ENCODE peak calls at places on chromosomes 3 and 15, in seven cellular contexts. R, E, B, A, P, H and V are unnamed samples.

GRCh38 chr3:172316758-172317157 is 131.5 kb downstream of the GHSR start:
- DNase-seq in R (no peak), E (no peak), B (no peak), A (no peak), P (no peak), H (no peak), V (no peak)

GRCh38 chr3:114903213-114903612 is 243.9 kb downstream of the ZBTB20 start:
- DNase-seq in R (no peak), E (no peak), B (no peak), A (no peak), P (no peak), H (peak), V (no peak)

GRCh38 chr15:101039461-101039860 is 120.3 kb downstream of the LRRK1 start:
- DNase-seq in R (no peak), E (peak), B (no peak), A (no peak), P (no peak), H (no peak), V (peak)

GRCh38 chr3:27134165-27134796 is 234.9 kb downstream of the NEK10 start:
- DNase-seq in R (no peak), E (peak), B (peak), A (no peak), P (peak), H (peak), V (peak)

GRCh38 chr3:82475306-82475705 is 713.9 kb upstream of the GBE1 start:
- DNase-seq in R (no peak), E (no peak), B (no peak), A (no peak), P (no peak), H (no peak), V (no peak)

GRCh38 chr15:63041982-63042878 is at the start of gene TPM1:
- DNase-seq in R (peak), E (peak), B (peak), A (peak), P (peak), H (no peak), V (peak)

GRCh38 chr3:122635789-122636188 is 44.9 kb upstream of the PARP14 start:
- DNase-seq in R (no peak), E (peak), B (no peak), A (no peak), P (no peak), H (no peak), V (peak)

GRCh38 chr3:190003730-190004129 is 117.0 kb downstream of the P3H2 start:
- DNase-seq in R (no peak), E (peak), B (peak), A (no peak), P (peak), H (no peak), V (peak)

GRCh38 chr3:85342915-85343314 is 384.1 kb downstream of the CADM2 start:
- DNase-seq in R (no peak), E (no peak), B (peak), A (peak), P (no peak), H (peak), V (peak)

GRCh38 chr3:16350041-16350952 is 85.3 kb downstream of the OXNAD1 start:
- DNase-seq in R (no peak), E (peak), B (no peak), A (no peak), P (peak), H (no peak), V (peak)

GRCh38 chr3:112966633-112967032 is 8.3 kb downstream of the CD200R1 start:
- DNase-seq in R (no peak), E (no peak), B (no peak), A (no peak), P (no peak), H (no peak), V (no peak)

GRCh38 chr15:39777497-39777896 is 5.1 kb downstream of the FSIP1 start:
- DNase-seq in R (no peak), E (no peak), B (no peak), A (no peak), P (no peak), H (no peak), V (no peak)

GRCh38 chr3:183975981-183976662 is 41.6 kb downstream of the ABCC5 start:
- DNase-seq in R (no peak), E (peak), B (peak), A (no peak), P (no peak), H (no peak), V (peak)

GRCh38 chr3:174158674-174159073 is 700.5 kb upstream of the NAALADL2 start:
- DNase-seq in R (no peak), E (no peak), B (peak), A (no peak), P (no peak), H (no peak), V (no peak)

GRCh38 chr3:43236008-43236407 is 50.3 kb upstream of the SNRK start:
- DNase-seq in R (no peak), E (peak), B (no peak), A (no peak), P (no peak), H (no peak), V (peak)

GRCh38 chr15:64699767-64700388 is 75.5 kb downstream of the RBPMS2 start:
- DNase-seq in R (no peak), E (peak), B (no peak), A (no peak), P (no peak), H (no peak), V (no peak)

GRCh38 chr3:13874891-13875290 is 5.0 kb downstream of the WNT7A start:
- DNase-seq in R (no peak), E (no peak), B (no peak), A (no peak), P (no peak), H (peak), V (no peak)

GRCh38 chr3:72993391-72993790 is 3.2 kb upstream of the PPP4R2 start:
- DNase-seq in R (no peak), E (no peak), B (no peak), A (no peak), P (no peak), H (no peak), V (no peak)

GRCh38 chr3:99879275-99879674 is 61.6 kb downstream of the CMSS1 start:
- DNase-seq in R (no peak), E (no peak), B (no peak), A (no peak), P (no peak), H (no peak), V (no peak)

GRCh38 chr15:65916664-65917406 is 47.5 kb downstream of the RAB11A start:
- DNase-seq in R (no peak), E (peak), B (peak), A (peak), P (peak), H (peak), V (peak)

GRCh38 chr3:192444096-192444790 is 283.1 kb downstream of the FGF12 start:
- DNase-seq in R (no peak), E (peak), B (peak), A (peak), P (no peak), H (peak), V (peak)

GRCh38 chr3:141840737-141841544 is 35.5 kb upstream of the ATP1B3 start:
- DNase-seq in R (no peak), E (peak), B (no peak), A (no peak), P (no peak), H (no peak), V (peak)

GRCh38 chr3:61224823-61225222 is 26.4 kb downstream of the FHIT start:
- DNase-seq in R (no peak), E (no peak), B (no peak), A (no peak), P (no peak), H (no peak), V (no peak)

GRCh38 chr15:74461847-74462511 is 1.0 kb upstream of the UBL7 start:
- DNase-seq in R (no peak), E (no peak), B (peak), A (no peak), P (no peak), H (no peak), V (no peak)

GRCh38 chr3:183428140-183429023 is at the start of gene MCF2L2:
- DNase-seq in R (peak), E (peak), B (peak), A (peak), P (no peak), H (peak), V (peak)

GRCh38 chr3:23701711-23702110 is 104.0 kb upstream of the UBE2E1 start:
- DNase-seq in R (no peak), E (no peak), B (no peak), A (no peak), P (no peak), H (peak), V (no peak)

GRCh38 chr3:64063207-64063981 is 40.1 kb upstream of the PSMD6 start:
- DNase-seq in R (no peak), E (no peak), B (no peak), A (no peak), P (no peak), H (no peak), V (peak)

GRCh38 chr3:23376516-23377248 is 173.6 kb downstream of the UBE2E2 start:
- DNase-seq in R (no peak), E (peak), B (no peak), A (no peak), P (no peak), H (no peak), V (no peak)

GRCh38 chr3:50675179-50676030 is 678 bp downstream of the DOCK3 start:
- DNase-seq in R (no peak), E (no peak), B (peak), A (no peak), P (no peak), H (peak), V (no peak)

GRCh38 chr3:165466856-165467255 is 270.7 kb upstream of the SLITRK3 start:
- DNase-seq in R (no peak), E (peak), B (no peak), A (no peak), P (no peak), H (no peak), V (peak)

GRCh38 chr15:59892995-59893394 is 111.1 kb upstream of the FOXB1 start:
- DNase-seq in R (no peak), E (peak), B (peak), A (no peak), P (no peak), H (no peak), V (peak)

GRCh38 chr15:58988011-58988785 is 735 bp downstream of the RNF111 start:
- DNase-seq in R (peak), E (peak), B (peak), A (peak), P (peak), H (peak), V (peak)

GRCh38 chr3:45261333-45262110 is 35.4 kb upstream of the TMEM158 start:
- DNase-seq in R (no peak), E (no peak), B (no peak), A (no peak), P (no peak), H (no peak), V (no peak)

GRCh38 chr15:25439456-25439836 is 622 bp upstream of the UBE3A start:
- DNase-seq in R (no peak), E (peak), B (peak), A (no peak), P (no peak), H (peak), V (peak)

GRCh38 chr3:3031358-3031757 is 78.8 kb downstream of the IL5RA start:
- DNase-seq in R (no peak), E (no peak), B (no peak), A (no peak), P (no peak), H (no peak), V (no peak)